ENCODE peak calls at places on chromosomes 5 and 9, in five cellular contexts. D is epithelial cell of prostate; S is stimulated activated CD8-positive, alpha-beta memory T cell treated with anti-CD3 and anti-CD28 coated beads, Interleukin-2, amount 100 ng/mL, for 48 hours; B is activated CD4-positive, alpha-beta T cell treated with anti-CD3 and anti-CD28 coated beads for 1 hour; X is endothelial cell. Q is an unnamed sample.

GRCh38 chr9:10366171-10366779 is 246.5 kb downstream of the PTPRD start:
- DNase-seq in D (peak), S (no peak), B (no peak), X (peak), Q (peak)

GRCh38 chr5:123665822-123666371 is 153.9 kb downstream of the CSNK1G3 start:
- DNase-seq in D (no peak), S (no peak), B (no peak), X (no peak), Q (no peak)

GRCh38 chr5:142612388-142612787 is 73.5 kb downstream of the FGF1 start:
- DNase-seq in D (no peak), S (no peak), B (no peak), X (no peak), Q (no peak)

GRCh38 chr5:136686192-136686872 is 321.0 kb upstream of the TRPC7 start:
- DNase-seq in D (peak), S (no peak), B (no peak), X (peak), Q (no peak)

GRCh38 chr9:70135176-70135575 is 91.5 kb downstream of the MAMDC2 start:
- DNase-seq in D (no peak), S (no peak), B (no peak), X (no peak), Q (no peak)

GRCh38 chr5:72956324-72957140 is 691 bp downstream of the FCHO2 start:
- DNase-seq in D (no peak), S (peak), B (peak), X (peak), Q (peak)

GRCh38 chr9:18393340-18394130 is 80.4 kb upstream of the ADAMTSL1 start:
- DNase-seq in D (peak), S (no peak), B (no peak), X (no peak), Q (no peak)

GRCh38 chr5:6359941-6360683 is 18.2 kb downstream of the MED10 start:
- DNase-seq in D (no peak), S (no peak), B (no peak), X (no peak), Q (no peak)

GRCh38 chr5:180315762-180316212 is 23.9 kb upstream of the MAPK9 start:
- DNase-seq in D (no peak), S (peak), B (peak), X (peak), Q (peak)

GRCh38 chr9:86259557-86259956 is at the start of gene C9orf153:
- DNase-seq in D (no peak), S (no peak), B (no peak), X (no peak), Q (no peak)

GRCh38 chr9:123169926-123170325 is 98.5 kb downstream of the STRBP start:
- DNase-seq in D (no peak), S (no peak), B (no peak), X (no peak), Q (no peak)

GRCh38 chr5:170882345-170882744 is 20.5 kb downstream of the RANBP17 start:
- DNase-seq in D (no peak), S (no peak), B (no peak), X (no peak), Q (no peak)

GRCh38 chr9:1050125-1050895 is at the start of gene DMRT2:
- DNase-seq in D (peak), S (peak), B (no peak), X (peak), Q (peak)

GRCh38 chr5:61184708-61185107 is 22.4 kb upstream of the SMIM15 start:
- DNase-seq in D (no peak), S (no peak), B (no peak), X (no peak), Q (no peak)

GRCh38 chr5:179054036-179054785 is 6.0 kb upstream of the ZNF354C start:
- DNase-seq in D (no peak), S (no peak), B (no peak), X (no peak), Q (no peak)

GRCh38 chr9:70921126-70921525 is 200.3 kb downstream of the TRPM3 start:
- DNase-seq in D (no peak), S (no peak), B (no peak), X (no peak), Q (no peak)

GRCh38 chr9:127729522-127730256 is 5.4 kb downstream of the TOR2A start:
- DNase-seq in D (no peak), S (no peak), B (no peak), X (no peak), Q (no peak)

GRCh38 chr5:169717298-169717697 is 80.2 kb downstream of the DOCK2 start:
- DNase-seq in D (peak), S (no peak), B (no peak), X (no peak), Q (no peak)

GRCh38 chr9:90965911-90966290 is 164.3 kb downstream of the SYK start:
- DNase-seq in D (no peak), S (no peak), B (no peak), X (no peak), Q (no peak)

GRCh38 chr5:83844320-83845068 is 123.8 kb upstream of the HAPLN1 start:
- DNase-seq in D (no peak), S (no peak), B (no peak), X (no peak), Q (no peak)

GRCh38 chr9:127865645-127866464 is 11.4 kb upstream of the ENG start:
- DNase-seq in D (no peak), S (no peak), B (no peak), X (no peak), Q (no peak)

GRCh38 chr9:121714873-121715272 is 63.4 kb downstream of the DAB2IP start:
- DNase-seq in D (no peak), S (no peak), B (no peak), X (no peak), Q (no peak)

GRCh38 chr5:173236531-173237501 is 1.8 kb upstream of the NKX2-5 start:
- DNase-seq in D (no peak), S (no peak), B (no peak), X (no peak), Q (no peak)

GRCh38 chr9:85108806-85109205 is 439.3 kb downstream of the NTRK2 start:
- DNase-seq in D (peak), S (no peak), B (no peak), X (no peak), Q (no peak)

GRCh38 chr5:137575847-137576246 is 76.7 kb upstream of the SPOCK1 start:
- DNase-seq in D (no peak), S (no peak), B (no peak), X (no peak), Q (no peak)

Q was measured in neuronal stem cell.